ENCODE peak calls at places on chromosomes 4 and X, in seven cellular contexts. R, G, B, N, V, W and Q are unnamed samples.

GRCh38 chr4:117637347-117637746 is 396.9 kb upstream of the NDST3 start:
- DNase-seq in V (no peak), R (no peak), W (no peak), G (no peak), B (no peak), N (no peak), Q (no peak)

GRCh38 chrX:11212741-11213140 is 80.5 kb upstream of the AMELX start:
- DNase-seq in N (no peak), G (no peak), B (no peak), W (no peak), R (no peak), V (no peak), Q (no peak)

GRCh38 chr4:99504804-99505502 is 5.9 kb upstream of the C4orf17 start:
- DNase-seq in G (no peak), B (no peak), R (no peak), N (no peak), W (no peak), V (no peak), Q (no peak)

GRCh38 chr4:7906171-7906581 is 33.5 kb downstream of the AFAP1 start:
- DNase-seq in G (no peak), N (no peak), V (no peak), R (no peak), B (no peak), W (no peak), Q (no peak)

GRCh38 chr4:136818811-136819210 is 713.5 kb downstream of the PCDH18 start:
- DNase-seq in W (no peak), V (no peak), R (no peak), B (no peak), G (no peak), N (no peak), Q (no peak)

GRCh38 chr4:14856076-14856926 is 146.0 kb upstream of the CPEB2 start:
- DNase-seq in B (no peak), V (peak), R (peak), W (no peak), G (no peak), N (peak), Q (peak)

GRCh38 chrX:24954732-24955131 is 61.0 kb downstream of the ARX start:
- DNase-seq in W (no peak), V (no peak), N (no peak), G (no peak), B (no peak), R (no peak), Q (no peak)

GRCh38 chr4:40283968-40284367 is 51.2 kb upstream of the CHRNA9 start:
- DNase-seq in N (no peak), B (no peak), V (no peak), G (peak), W (no peak), R (no peak), Q (no peak)

GRCh38 chr4:67762091-67762490 is 7.9 kb upstream of the GNRHR start:
- DNase-seq in R (no peak), V (no peak), W (no peak), B (no peak), N (no peak), G (no peak), Q (no peak)

GRCh38 chr4:34043131-34043530 is 2201.2 kb downstream of the ARAP2 start:
- DNase-seq in N (no peak), R (no peak), V (no peak), G (no peak), B (no peak), W (no peak), Q (no peak)

GRCh38 chrX:12329476-12329875 is 191.2 kb downstream of the FRMPD4 start:
- DNase-seq in W (no peak), N (no peak), R (no peak), B (no peak), V (no peak), G (no peak), Q (no peak)

GRCh38 chr4:18390655-18391369 is 369.3 kb upstream of the LCORL start:
- DNase-seq in N (no peak), V (no peak), B (no peak), G (no peak), W (no peak), R (no peak), Q (no peak)